ENCODE peak calls at places on chromosomes 12 and 14, in eight cellular contexts. One of them, this sample, is unnamed.

GRCh38 chr14:89357655-89358297 is 59.3 kb downstream of the FOXN3 start:
- DNase-seq in NCI-H2029 treated with DMSO at 0.1 percent for 48 hours: no peak
- DNase-seq in A172: no peak
- DNase-seq in fibroblast of pulmonary artery: no peak
- DNase-seq in trophoblast cell: no peak
- DNase-seq in GDM1: no peak
- DNase-seq in effector CD4-positive, alpha-beta T cell: no peak
- DNase-seq in stimulated activated CD4-positive, alpha-beta T cell treated with anti-CD3 and anti-CD28 coated beads, TNF-alpha, amount 100 ng/mL, for 4 hours: no peak
- DNase-seq in this sample: no peak

GRCh38 chr14:70036665-70037064 is 152.1 kb downstream of the SLC8A3 start:
- DNase-seq in GDM1: no peak
- DNase-seq in stimulated activated CD4-positive, alpha-beta T cell treated with anti-CD3 and anti-CD28 coated beads, TNF-alpha, amount 100 ng/mL, for 4 hours: no peak
- DNase-seq in trophoblast cell: no peak
- DNase-seq in effector CD4-positive, alpha-beta T cell: no peak
- DNase-seq in fibroblast of pulmonary artery: no peak
- DNase-seq in A172: no peak
- DNase-seq in NCI-H2029 treated with DMSO at 0.1 percent for 48 hours: no peak
- DNase-seq in this sample: no peak

GRCh38 chr12:42588981-42589464 is 523 bp downstream of the PRICKLE1 start:
- DNase-seq in NCI-H2029 treated with DMSO at 0.1 percent for 48 hours: no peak
- DNase-seq in trophoblast cell: peak; percentile 37
- DNase-seq in A172: peak; percentile 28
- DNase-seq in fibroblast of pulmonary artery: peak; percentile 38
- DNase-seq in stimulated activated CD4-positive, alpha-beta T cell treated with anti-CD3 and anti-CD28 coated beads, TNF-alpha, amount 100 ng/mL, for 4 hours: no peak
- DNase-seq in GDM1: no peak
- DNase-seq in effector CD4-positive, alpha-beta T cell: no peak
- DNase-seq in this sample: no peak

GRCh38 chr14:44162197-44162596 is 344.9 kb downstream of the FSCB start:
- DNase-seq in NCI-H2029 treated with DMSO at 0.1 percent for 48 hours: no peak
- DNase-seq in A172: no peak
- DNase-seq in fibroblast of pulmonary artery: no peak
- DNase-seq in trophoblast cell: no peak
- DNase-seq in stimulated activated CD4-positive, alpha-beta T cell treated with anti-CD3 and anti-CD28 coated beads, TNF-alpha, amount 100 ng/mL, for 4 hours: no peak
- DNase-seq in effector CD4-positive, alpha-beta T cell: no peak
- DNase-seq in GDM1: no peak
- DNase-seq in this sample: no peak

GRCh38 chr12:104890463-104891096 is 67.5 kb downstream of the SLC41A2 start:
- DNase-seq in NCI-H2029 treated with DMSO at 0.1 percent for 48 hours: no peak
- DNase-seq in A172: no peak
- DNase-seq in stimulated activated CD4-positive, alpha-beta T cell treated with anti-CD3 and anti-CD28 coated beads, TNF-alpha, amount 100 ng/mL, for 4 hours: no peak
- DNase-seq in fibroblast of pulmonary artery: no peak
- DNase-seq in trophoblast cell: no peak
- DNase-seq in GDM1: no peak
- DNase-seq in effector CD4-positive, alpha-beta T cell: no peak
- DNase-seq in this sample: no peak

GRCh38 chr12:89863968-89864367 is 155.3 kb upstream of the ATP2B1 start:
- DNase-seq in fibroblast of pulmonary artery: no peak
- DNase-seq in stimulated activated CD4-positive, alpha-beta T cell treated with anti-CD3 and anti-CD28 coated beads, TNF-alpha, amount 100 ng/mL, for 4 hours: no peak
- DNase-seq in trophoblast cell: no peak
- DNase-seq in NCI-H2029 treated with DMSO at 0.1 percent for 48 hours: no peak
- DNase-seq in effector CD4-positive, alpha-beta T cell: no peak
- DNase-seq in GDM1: no peak
- DNase-seq in A172: no peak
- DNase-seq in this sample: no peak

GRCh38 chr12:82595946-82596345 is 90.8 kb upstream of the TMTC2 start:
- DNase-seq in NCI-H2029 treated with DMSO at 0.1 percent for 48 hours: no peak
- DNase-seq in fibroblast of pulmonary artery: no peak
- DNase-seq in GDM1: no peak
- DNase-seq in stimulated activated CD4-positive, alpha-beta T cell treated with anti-CD3 and anti-CD28 coated beads, TNF-alpha, amount 100 ng/mL, for 4 hours: no peak
- DNase-seq in effector CD4-positive, alpha-beta T cell: no peak
- DNase-seq in A172: no peak
- DNase-seq in trophoblast cell: no peak
- DNase-seq in this sample: no peak

GRCh38 chr12:96249196-96250118 is 55.3 kb downstream of the ELK3 start:
- DNase-seq in trophoblast cell: no peak
- DNase-seq in NCI-H2029 treated with DMSO at 0.1 percent for 48 hours: no peak
- DNase-seq in stimulated activated CD4-positive, alpha-beta T cell treated with anti-CD3 and anti-CD28 coated beads, TNF-alpha, amount 100 ng/mL, for 4 hours: no peak
- DNase-seq in A172: peak; percentile 48
- DNase-seq in fibroblast of pulmonary artery: peak; percentile 73
- DNase-seq in GDM1: no peak
- DNase-seq in effector CD4-positive, alpha-beta T cell: no peak
- DNase-seq in this sample: no peak

GRCh38 chr12:121791671-121792496 is 1.6 kb downstream of the RHOF start:
- DNase-seq in effector CD4-positive, alpha-beta T cell: no peak
- DNase-seq in A172: peak; percentile 80
- DNase-seq in stimulated activated CD4-positive, alpha-beta T cell treated with anti-CD3 and anti-CD28 coated beads, TNF-alpha, amount 100 ng/mL, for 4 hours: no peak
- DNase-seq in NCI-H2029 treated with DMSO at 0.1 percent for 48 hours: no peak
- DNase-seq in GDM1: no peak
- DNase-seq in trophoblast cell: peak; percentile 63
- DNase-seq in fibroblast of pulmonary artery: no peak
- DNase-seq in this sample: no peak

GRCh38 chr14:93804654-93805053 is 16.4 kb upstream of the PRIMA1 start:
- DNase-seq in stimulated activated CD4-positive, alpha-beta T cell treated with anti-CD3 and anti-CD28 coated beads, TNF-alpha, amount 100 ng/mL, for 4 hours: no peak
- DNase-seq in NCI-H2029 treated with DMSO at 0.1 percent for 48 hours: no peak
- DNase-seq in effector CD4-positive, alpha-beta T cell: no peak
- DNase-seq in GDM1: no peak
- DNase-seq in fibroblast of pulmonary artery: no peak
- DNase-seq in trophoblast cell: no peak
- DNase-seq in A172: no peak
- DNase-seq in this sample: no peak

GRCh38 chr14:96962337-96962736 is 165.2 kb downstream of the VRK1 start:
- DNase-seq in effector CD4-positive, alpha-beta T cell: no peak
- DNase-seq in trophoblast cell: no peak
- DNase-seq in NCI-H2029 treated with DMSO at 0.1 percent for 48 hours: no peak
- DNase-seq in A172: no peak
- DNase-seq in stimulated activated CD4-positive, alpha-beta T cell treated with anti-CD3 and anti-CD28 coated beads, TNF-alpha, amount 100 ng/mL, for 4 hours: no peak
- DNase-seq in fibroblast of pulmonary artery: no peak
- DNase-seq in GDM1: no peak
- DNase-seq in this sample: no peak

GRCh38 chr14:106652494-106652893 is 1126.1 kb downstream of the TMEM121 start:
- DNase-seq in A172: no peak
- DNase-seq in effector CD4-positive, alpha-beta T cell: no peak
- DNase-seq in stimulated activated CD4-positive, alpha-beta T cell treated with anti-CD3 and anti-CD28 coated beads, TNF-alpha, amount 100 ng/mL, for 4 hours: no peak
- DNase-seq in NCI-H2029 treated with DMSO at 0.1 percent for 48 hours: no peak
- DNase-seq in GDM1: no peak
- DNase-seq in trophoblast cell: no peak
- DNase-seq in fibroblast of pulmonary artery: no peak
- DNase-seq in this sample: no peak

This sample was measured in right atrium auricular region.